ENCODE peak calls at places on chromosomes 13 and 19, in eight cellular contexts. One of them, this sample, is unnamed.

GRCh38 chr13:44243198-44243852 is 130.3 kb upstream of the SERP2 start:
- DNase-seq in fibroblast of lung: peak
- DNase-seq in activated naive CD4-positive, alpha-beta T cell: no peak
- DNase-seq in bronchial epithelial cell: peak
- DNase-seq in K562: peak
- DNase-seq in nephron progenitor cell: peak
- DNase-seq in activated CD4-positive, alpha-beta T cell treated with anti-CD3 and anti-CD28 coated beads for 36 hours: peak
- DNase-seq in WTC11: peak
- DNase-seq in this sample: peak

GRCh38 chr13:40668335-40668734 is 1.9 kb upstream of the FOXO1 start:
- DNase-seq in fibroblast of lung: no peak
- DNase-seq in activated naive CD4-positive, alpha-beta T cell: no peak
- DNase-seq in bronchial epithelial cell: no peak
- DNase-seq in K562: peak
- DNase-seq in nephron progenitor cell: peak
- DNase-seq in activated CD4-positive, alpha-beta T cell treated with anti-CD3 and anti-CD28 coated beads for 36 hours: peak
- DNase-seq in WTC11: peak
- DNase-seq in this sample: no peak

GRCh38 chr13:81927347-81927746 is 1586.4 kb upstream of the SPRY2 start:
- DNase-seq in fibroblast of lung: no peak
- DNase-seq in activated naive CD4-positive, alpha-beta T cell: no peak
- DNase-seq in bronchial epithelial cell: peak
- DNase-seq in K562: no peak
- DNase-seq in nephron progenitor cell: no peak
- DNase-seq in activated CD4-positive, alpha-beta T cell treated with anti-CD3 and anti-CD28 coated beads for 36 hours: no peak
- DNase-seq in WTC11: no peak
- DNase-seq in this sample: no peak

GRCh38 chr19:55044771-55045716 is 7.0 kb upstream of the GP6 start:
- DNase-seq in fibroblast of lung: no peak
- DNase-seq in activated naive CD4-positive, alpha-beta T cell: no peak
- DNase-seq in bronchial epithelial cell: no peak
- DNase-seq in K562: no peak
- DNase-seq in nephron progenitor cell: no peak
- DNase-seq in activated CD4-positive, alpha-beta T cell treated with anti-CD3 and anti-CD28 coated beads for 36 hours: no peak
- DNase-seq in WTC11: peak
- DNase-seq in this sample: no peak

GRCh38 chr13:109114991-109115390 is 485.6 kb downstream of the MYO16 start:
- DNase-seq in fibroblast of lung: no peak
- DNase-seq in activated naive CD4-positive, alpha-beta T cell: no peak
- DNase-seq in bronchial epithelial cell: no peak
- DNase-seq in K562: no peak
- DNase-seq in nephron progenitor cell: no peak
- DNase-seq in activated CD4-positive, alpha-beta T cell treated with anti-CD3 and anti-CD28 coated beads for 36 hours: no peak
- DNase-seq in WTC11: no peak
- DNase-seq in this sample: no peak

GRCh38 chr13:33235078-33235477 is 50.5 kb downstream of the STARD13 start:
- DNase-seq in fibroblast of lung: peak
- DNase-seq in activated naive CD4-positive, alpha-beta T cell: no peak
- DNase-seq in bronchial epithelial cell: no peak
- DNase-seq in K562: no peak
- DNase-seq in nephron progenitor cell: no peak
- DNase-seq in activated CD4-positive, alpha-beta T cell treated with anti-CD3 and anti-CD28 coated beads for 36 hours: no peak
- DNase-seq in WTC11: no peak
- DNase-seq in this sample: peak

GRCh38 chr19:45473366-45474190 is 5.8 kb downstream of the FOSB start:
- DNase-seq in fibroblast of lung: no peak
- DNase-seq in activated naive CD4-positive, alpha-beta T cell: peak
- DNase-seq in bronchial epithelial cell: no peak
- DNase-seq in K562: no peak
- DNase-seq in nephron progenitor cell: no peak
- DNase-seq in activated CD4-positive, alpha-beta T cell treated with anti-CD3 and anti-CD28 coated beads for 36 hours: no peak
- DNase-seq in WTC11: no peak
- DNase-seq in this sample: no peak

GRCh38 chr13:75813323-75813722 is 177.2 kb downstream of the LMO7 start:
- DNase-seq in fibroblast of lung: no peak
- DNase-seq in activated naive CD4-positive, alpha-beta T cell: no peak
- DNase-seq in bronchial epithelial cell: no peak
- DNase-seq in K562: no peak
- DNase-seq in nephron progenitor cell: no peak
- DNase-seq in activated CD4-positive, alpha-beta T cell treated with anti-CD3 and anti-CD28 coated beads for 36 hours: no peak
- DNase-seq in WTC11: no peak
- DNase-seq in this sample: no peak

GRCh38 chr19:14127176-14127575 is 9.2 kb downstream of the ASF1B start:
- DNase-seq in fibroblast of lung: no peak
- DNase-seq in activated naive CD4-positive, alpha-beta T cell: no peak
- DNase-seq in bronchial epithelial cell: no peak
- DNase-seq in K562: no peak
- DNase-seq in nephron progenitor cell: no peak
- DNase-seq in activated CD4-positive, alpha-beta T cell treated with anti-CD3 and anti-CD28 coated beads for 36 hours: no peak
- DNase-seq in WTC11: no peak
- DNase-seq in this sample: no peak

GRCh38 chr13:114047358-114047881 is 73.5 kb upstream of the C13orf46 start:
- DNase-seq in fibroblast of lung: peak
- DNase-seq in activated naive CD4-positive, alpha-beta T cell: no peak
- DNase-seq in bronchial epithelial cell: no peak
- DNase-seq in K562: peak
- DNase-seq in nephron progenitor cell: no peak
- DNase-seq in activated CD4-positive, alpha-beta T cell treated with anti-CD3 and anti-CD28 coated beads for 36 hours: no peak
- DNase-seq in WTC11: no peak
- DNase-seq in this sample: peak

GRCh38 chr13:100365678-100366077 is 222.9 kb downstream of the GGACT start:
- DNase-seq in fibroblast of lung: peak
- DNase-seq in activated naive CD4-positive, alpha-beta T cell: no peak
- DNase-seq in bronchial epithelial cell: no peak
- DNase-seq in K562: no peak
- DNase-seq in nephron progenitor cell: no peak
- DNase-seq in activated CD4-positive, alpha-beta T cell treated with anti-CD3 and anti-CD28 coated beads for 36 hours: peak
- DNase-seq in WTC11: no peak
- DNase-seq in this sample: peak

GRCh38 chr19:35216833-35217707 is 11.5 kb downstream of the FAM187B start:
- DNase-seq in fibroblast of lung: no peak
- DNase-seq in activated naive CD4-positive, alpha-beta T cell: no peak
- DNase-seq in bronchial epithelial cell: peak
- DNase-seq in K562: no peak
- DNase-seq in nephron progenitor cell: no peak
- DNase-seq in activated CD4-positive, alpha-beta T cell treated with anti-CD3 and anti-CD28 coated beads for 36 hours: peak
- DNase-seq in WTC11: peak
- DNase-seq in this sample: no peak

GRCh38 chr13:114338959-114339358 is 24.7 kb downstream of the CHAMP1 start:
- DNase-seq in fibroblast of lung: no peak
- DNase-seq in activated naive CD4-positive, alpha-beta T cell: no peak
- DNase-seq in bronchial epithelial cell: no peak
- DNase-seq in K562: no peak
- DNase-seq in nephron progenitor cell: no peak
- DNase-seq in activated CD4-positive, alpha-beta T cell treated with anti-CD3 and anti-CD28 coated beads for 36 hours: no peak
- DNase-seq in WTC11: no peak
- DNase-seq in this sample: no peak

GRCh38 chr13:102812616-102813287 is 13.8 kb downstream of the BIVM start:
- DNase-seq in fibroblast of lung: peak
- DNase-seq in activated naive CD4-positive, alpha-beta T cell: no peak
- DNase-seq in bronchial epithelial cell: no peak
- DNase-seq in K562: no peak
- DNase-seq in nephron progenitor cell: no peak
- DNase-seq in activated CD4-positive, alpha-beta T cell treated with anti-CD3 and anti-CD28 coated beads for 36 hours: no peak
- DNase-seq in WTC11: no peak
- DNase-seq in this sample: peak

GRCh38 chr13:36674337-36675212 is 755 bp downstream of the SERTM1 start:
- DNase-seq in fibroblast of lung: no peak
- DNase-seq in activated naive CD4-positive, alpha-beta T cell: no peak
- DNase-seq in bronchial epithelial cell: no peak
- DNase-seq in K562: no peak
- DNase-seq in nephron progenitor cell: peak
- DNase-seq in activated CD4-positive, alpha-beta T cell treated with anti-CD3 and anti-CD28 coated beads for 36 hours: no peak
- DNase-seq in WTC11: peak
- DNase-seq in this sample: no peak

GRCh38 chr13:85864963-85865530 is 65.8 kb upstream of the SLITRK6 start:
- DNase-seq in fibroblast of lung: peak
- DNase-seq in activated naive CD4-positive, alpha-beta T cell: no peak
- DNase-seq in bronchial epithelial cell: peak
- DNase-seq in K562: no peak
- DNase-seq in nephron progenitor cell: no peak
- DNase-seq in activated CD4-positive, alpha-beta T cell treated with anti-CD3 and anti-CD28 coated beads for 36 hours: no peak
- DNase-seq in WTC11: peak
- DNase-seq in this sample: peak

GRCh38 chr19:14185158-14185557 is 20.8 kb downstream of the ADGRL1 start:
- DNase-seq in fibroblast of lung: no peak
- DNase-seq in activated naive CD4-positive, alpha-beta T cell: no peak
- DNase-seq in bronchial epithelial cell: no peak
- DNase-seq in K562: no peak
- DNase-seq in nephron progenitor cell: no peak
- DNase-seq in activated CD4-positive, alpha-beta T cell treated with anti-CD3 and anti-CD28 coated beads for 36 hours: no peak
- DNase-seq in WTC11: no peak
- DNase-seq in this sample: no peak

GRCh38 chr13:48844676-48845075 is 131.0 kb upstream of the FNDC3A start:
- DNase-seq in fibroblast of lung: no peak
- DNase-seq in activated naive CD4-positive, alpha-beta T cell: no peak
- DNase-seq in bronchial epithelial cell: no peak
- DNase-seq in K562: no peak
- DNase-seq in nephron progenitor cell: no peak
- DNase-seq in activated CD4-positive, alpha-beta T cell treated with anti-CD3 and anti-CD28 coated beads for 36 hours: no peak
- DNase-seq in WTC11: no peak
- DNase-seq in this sample: no peak

GRCh38 chr19:9953802-9954542 is 17.7 kb upstream of the OLFM2 start:
- DNase-seq in fibroblast of lung: peak
- DNase-seq in activated naive CD4-positive, alpha-beta T cell: no peak
- DNase-seq in bronchial epithelial cell: no peak
- DNase-seq in K562: no peak
- DNase-seq in nephron progenitor cell: no peak
- DNase-seq in activated CD4-positive, alpha-beta T cell treated with anti-CD3 and anti-CD28 coated beads for 36 hours: no peak
- DNase-seq in WTC11: no peak
- DNase-seq in this sample: no peak

GRCh38 chr13:104984296-104984818 is 1551.1 kb downstream of the EFNB2 start:
- DNase-seq in fibroblast of lung: peak
- DNase-seq in activated naive CD4-positive, alpha-beta T cell: no peak
- DNase-seq in bronchial epithelial cell: peak
- DNase-seq in K562: no peak
- DNase-seq in nephron progenitor cell: no peak
- DNase-seq in activated CD4-positive, alpha-beta T cell treated with anti-CD3 and anti-CD28 coated beads for 36 hours: peak
- DNase-seq in WTC11: no peak
- DNase-seq in this sample: peak

GRCh38 chr13:38685974-38686571 is 804 bp upstream of the FREM2 start:
- DNase-seq in fibroblast of lung: peak
- DNase-seq in activated naive CD4-positive, alpha-beta T cell: no peak
- DNase-seq in bronchial epithelial cell: peak
- DNase-seq in K562: no peak
- DNase-seq in nephron progenitor cell: peak
- DNase-seq in activated CD4-positive, alpha-beta T cell treated with anti-CD3 and anti-CD28 coated beads for 36 hours: no peak
- DNase-seq in WTC11: peak
- DNase-seq in this sample: no peak

GRCh38 chr13:112229445-112229844 is 146.7 kb upstream of the SPACA7 start:
- DNase-seq in fibroblast of lung: no peak
- DNase-seq in activated naive CD4-positive, alpha-beta T cell: no peak
- DNase-seq in bronchial epithelial cell: no peak
- DNase-seq in K562: no peak
- DNase-seq in nephron progenitor cell: no peak
- DNase-seq in activated CD4-positive, alpha-beta T cell treated with anti-CD3 and anti-CD28 coated beads for 36 hours: no peak
- DNase-seq in WTC11: no peak
- DNase-seq in this sample: no peak

GRCh38 chr19:46115396-46116109 is 8.9 kb downstream of the IGFL3 start:
- DNase-seq in fibroblast of lung: peak
- DNase-seq in activated naive CD4-positive, alpha-beta T cell: no peak
- DNase-seq in bronchial epithelial cell: peak
- DNase-seq in K562: no peak
- DNase-seq in nephron progenitor cell: no peak
- DNase-seq in activated CD4-positive, alpha-beta T cell treated with anti-CD3 and anti-CD28 coated beads for 36 hours: peak
- DNase-seq in WTC11: no peak
- DNase-seq in this sample: peak

GRCh38 chr13:47481521-47481920 is 519.6 kb downstream of the SUCLA2 start:
- DNase-seq in fibroblast of lung: peak
- DNase-seq in activated naive CD4-positive, alpha-beta T cell: no peak
- DNase-seq in bronchial epithelial cell: no peak
- DNase-seq in K562: no peak
- DNase-seq in nephron progenitor cell: no peak
- DNase-seq in activated CD4-positive, alpha-beta T cell treated with anti-CD3 and anti-CD28 coated beads for 36 hours: no peak
- DNase-seq in WTC11: no peak
- DNase-seq in this sample: peak

This sample was measured in IMR-90.